ENCODE peak calls at places on chromosomes 13 and 19, in nine cellular contexts. M, D, Z, X, L, E, F, T and W are unnamed samples. For H3K4me1, the result is how much of the 10 kb centered on the place peaks cover.

GRCh38 chr19:9958451-9958850 is 22.1 kb upstream of the OLFM2 start:
- DNase-seq in M (no peak), D (no peak), Z (no peak), X (no peak), L (no peak), E (no peak), F (no peak), T (no peak), W (no peak)

GRCh38 chr13:98457053-98457452 is 119.9 kb downstream of the STK24 start:
- DNase-seq in M (peak), D (no peak), Z (no peak), X (no peak), L (no peak), E (no peak), F (no peak), T (no peak), W (no peak)

GRCh38 chr19:31109626-31110025 is 239.6 kb downstream of the TSHZ3 start:
- DNase-seq in M (no peak), D (no peak), Z (no peak), X (no peak), L (no peak), E (no peak), F (no peak), T (no peak), W (no peak)

GRCh38 chr13:40376296-40376849 is 290.1 kb downstream of the FOXO1 start:
- DNase-seq in M (no peak), D (no peak), Z (no peak), X (no peak), L (no peak), E (no peak), F (no peak), T (no peak), W (no peak)

GRCh38 chr19:35751839-35752745 is 3.7 kb downstream of the LIN37 start:
- DNase-seq in M (no peak), D (no peak), Z (no peak), X (no peak), L (no peak), E (no peak), F (no peak), T (no peak), W (no peak)

GRCh38 chr19:32200312-32201038 is 144.9 kb upstream of the ZNF507 start:
- DNase-seq in M (no peak), D (no peak), Z (no peak), X (no peak), L (no peak), E (no peak), F (no peak), T (no peak), W (no peak)

GRCh38 chr19:17125052-17125727 is 49.6 kb downstream of the MYO9B start:
- DNase-seq in M (no peak), D (no peak), Z (no peak), X (no peak), L (no peak), E (no peak), F (no peak), T (no peak), W (no peak)

GRCh38 chr13:50156722-50157121 is 141.5 kb downstream of the KCNRG start:
- DNase-seq in M (no peak), D (no peak), Z (no peak), X (no peak), L (no peak), E (no peak), F (no peak), T (no peak), W (no peak)

GRCh38 chr13:110687736-110688135 is 18.2 kb downstream of the CARS2 start:
- DNase-seq in M (no peak), D (no peak), Z (no peak), X (no peak), L (no peak), E (no peak), F (no peak), T (peak), W (no peak)

GRCh38 chr13:108920137-108920536 is 290.7 kb downstream of the MYO16 start:
- DNase-seq in M (no peak), D (no peak), Z (no peak), X (no peak), L (no peak), E (no peak), F (no peak), T (no peak), W (no peak)

GRCh38 chr13:39886336-39886735 is 230.9 kb downstream of the COG6 start:
- DNase-seq in M (no peak), D (no peak), Z (no peak), X (no peak), L (no peak), E (no peak), F (no peak), T (no peak), W (no peak)

GRCh38 chr13:106133025-106133424 is 402.4 kb downstream of the EFNB2 start:
- DNase-seq in M (no peak), D (no peak), Z (no peak), X (no peak), L (no peak), E (no peak), F (no peak), T (no peak), W (no peak)

GRCh38 chr19:48487944-48488343 is 18.8 kb downstream of the CYTH2 start:
- DNase-seq in M (peak), D (no peak), Z (peak), X (no peak), L (no peak), E (no peak), F (no peak), T (no peak), W (peak)

GRCh38 chr19:43469160-43469480 is 3.7 kb upstream of the LYPD3 start:
- DNase-seq in M (no peak), D (no peak), Z (no peak), X (no peak), L (no peak), E (no peak), F (no peak), T (no peak), W (no peak)

GRCh38 chr19:8004723-8005513 is 523 bp downstream of the ELAVL1 start:
- DNase-seq in M (peak), D (no peak), Z (no peak), X (no peak), L (peak), E (peak), F (no peak), T (no peak), W (no peak)

GRCh38 chr13:113448885-113449692 is 4.2 kb downstream of the ADPRHL1 start:
- DNase-seq in M (peak), D (no peak), Z (no peak), X (no peak), L (no peak), E (peak), F (no peak), T (peak), W (peak)

GRCh38 chr19:53103903-53104203 is 631 bp upstream of the ZNF160 start:
- DNase-seq in M (no peak), D (no peak), Z (no peak), X (no peak), L (no peak), E (no peak), F (no peak), T (no peak), W (no peak)

GRCh38 chr13:23960566-23961156 is 63.4 kb upstream of the C1QTNF9B start:
- DNase-seq in M (no peak), D (peak), Z (no peak), X (peak), L (peak), E (peak), F (no peak), T (no peak), W (no peak)

GRCh38 chr19:32522967-32523366 is 58.0 kb upstream of the PDCD5 start:
- DNase-seq in M (no peak), D (no peak), Z (no peak), X (no peak), L (no peak), E (no peak), F (no peak), T (no peak), W (no peak)

GRCh38 chr19:45809643-45810159 is 5.4 kb downstream of the RSPH6A start:
- DNase-seq in M (no peak), D (no peak), Z (no peak), X (no peak), L (peak), E (no peak), F (no peak), T (no peak), W (no peak)

GRCh38 chr19:658916-659839 is 3.8 kb downstream of the RNF126 start:
- DNase-seq in M (no peak), D (no peak), Z (peak), X (no peak), L (no peak), E (no peak), F (no peak), T (no peak), W (peak)

GRCh38 chr19:1513492-1514294 is 874 bp upstream of the ADAMTSL5 start:
- DNase-seq in M (peak), D (no peak), Z (no peak), X (no peak), L (peak), E (peak), F (no peak), T (peak), W (peak)

GRCh38 chr13:30382836-30383525 is 39.3 kb upstream of the UBE2L5 start:
- DNase-seq in M (no peak), D (no peak), Z (no peak), X (no peak), L (no peak), E (no peak), F (no peak), T (no peak), W (no peak)

GRCh38 chr19:799076-799881 is 2.0 kb downstream of the PTBP1 start:
- DNase-seq in M (no peak), D (no peak), Z (no peak), X (peak), L (peak), E (no peak), F (no peak), T (no peak), W (peak)

GRCh38 chr13:44758595-44759221 is 182.6 kb upstream of the TSC22D1 start:
- DNase-seq in M (no peak), D (no peak), Z (peak), X (no peak), L (no peak), E (no peak), F (no peak), T (no peak), W (peak)

GRCh38 chr13:44759222-44759721 is 183.1 kb upstream of the TSC22D1 start:
- DNase-seq in M (no peak), D (no peak), Z (peak), X (no peak), L (no peak), E (no peak), F (no peak), T (no peak), W (no peak)

GRCh38 chr13:44762946-44763345 is 186.8 kb upstream of the TSC22D1 start:
- DNase-seq in M (no peak), D (no peak), Z (no peak), X (no peak), L (no peak), E (no peak), F (no peak), T (no peak), W (no peak)

GRCh38 chr13:44759723-44760360 is 183.7 kb upstream of the TSC22D1 start:
- DNase-seq in M (peak), D (no peak), Z (peak), X (no peak), L (no peak), E (no peak), F (no peak), T (no peak), W (peak)

DNA sequence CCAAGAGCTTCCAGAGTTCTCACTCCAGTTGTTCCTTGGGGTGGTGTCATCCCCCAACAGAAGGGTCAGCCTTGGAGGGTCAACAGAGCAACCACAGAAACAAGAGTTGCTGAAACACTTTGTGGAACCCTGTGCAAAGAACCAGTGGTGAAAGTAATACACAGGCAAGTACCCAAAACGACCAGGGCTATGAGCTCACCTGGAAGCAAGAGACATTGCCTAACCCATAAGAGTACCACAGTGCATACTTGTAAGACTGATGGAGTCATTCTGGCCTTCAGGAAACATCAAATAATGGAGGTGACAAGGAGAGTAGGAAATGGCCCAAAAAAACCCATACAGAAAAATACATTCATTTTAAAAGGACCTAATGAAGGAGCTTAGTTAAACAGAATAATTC is 184.3 kb upstream of the TSC22D1 start:
- DNase-seq in M (no peak), D (no peak), Z (no peak), X (no peak), L (no peak), E (no peak), F (no peak), T (no peak), W (peak)
- H3K4me1 ChIP-seq in M (under half), D (under half), Z (under half), X (under half), L (under half), E (half or more), F (under half), T (under half), W (half or more)

GRCh38 chr19:3452456-3453068 is 27.8 kb downstream of the SMIM24 start:
- DNase-seq in M (peak), D (no peak), Z (no peak), X (no peak), L (no peak), E (no peak), F (no peak), T (no peak), W (no peak)
- H3K4me1 ChIP-seq in M (under half), D (under half), Z (under half), X (under half), L (under half), E (under half), F (under half), T (under half), W (under half)

DNA sequence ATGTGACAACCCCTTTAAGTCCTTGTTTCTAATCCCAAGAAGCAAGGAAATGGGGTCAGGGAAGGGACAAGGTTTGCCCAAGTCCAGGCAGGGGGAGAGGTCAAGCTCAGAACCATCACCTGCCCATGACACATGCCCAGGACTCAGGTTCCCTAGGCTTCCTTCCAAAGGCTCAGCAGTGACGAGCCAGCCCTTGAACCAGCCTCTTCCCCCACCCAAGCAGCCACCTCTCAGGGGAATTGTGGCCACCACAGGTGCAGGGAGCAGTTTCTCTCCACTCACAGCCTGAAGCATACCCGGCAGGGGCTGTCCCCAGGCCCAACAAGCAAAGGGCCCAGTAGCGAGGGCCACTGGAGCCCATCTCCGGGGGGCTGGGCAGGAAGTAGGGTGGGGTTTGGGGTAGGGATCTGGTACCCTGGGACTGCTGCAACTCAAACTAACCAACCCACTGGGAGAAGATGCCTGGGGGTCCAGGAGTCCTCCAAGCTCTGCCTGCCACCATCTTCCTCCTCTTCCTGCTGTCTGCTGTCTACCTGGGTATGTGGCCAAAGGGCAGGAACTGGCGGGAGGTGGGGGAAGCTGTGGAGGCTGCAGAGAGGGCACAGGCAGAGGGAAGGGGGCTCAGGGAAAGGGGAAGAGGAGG is at the start of gene CD79A:
- DNase-seq in M (no peak), D (no peak), Z (no peak), X (no peak), L (no peak), E (no peak), F (no peak), T (no peak), W (no peak)
- H3K4me1 ChIP-seq in M (under half), D (under half), Z (under half), X (under half), L (under half), E (under half), F (under half), T (under half), W (under half)

GRCh38 chr13:41468631-41469030 is 11.3 kb downstream of the RGCC start:
- DNase-seq in M (no peak), D (no peak), Z (no peak), X (no peak), L (no peak), E (no peak), F (no peak), T (no peak), W (no peak)
- H3K4me1 ChIP-seq in M (under half), D (under half), Z (under half), X (under half), L (under half), E (under half), F (under half), T (under half), W (under half)

GRCh38 chr13:76326343-76326742 is 559.9 kb downstream of the KCTD12 start:
- DNase-seq in M (no peak), D (no peak), Z (no peak), X (no peak), L (no peak), E (no peak), F (no peak), T (no peak), W (no peak)
- H3K4me1 ChIP-seq in M (under half), D (under half), Z (under half), X (under half), L (under half), E (under half), F (under half), T (under half), W (under half)

GRCh38 chr19:16095071-16095571 is 16.6 kb upstream of the RAB8A start:
- DNase-seq in M (no peak), D (no peak), Z (no peak), X (no peak), L (no peak), E (no peak), F (no peak), T (peak), W (no peak)
- H3K4me1 ChIP-seq in M (under half), D (under half), Z (under half), X (under half), L (under half), E (half or more), F (under half), T (under half), W (under half)